ENCODE peak calls at places on chromosome 3, in four cellular contexts. O is GM12878, E is HepG2, H is K562. W is an unnamed sample.
A peak's percentile ranks its signal among the peaks of the same experiment; 100 is the strongest.

GRCh38 chr3:190737451-190737850 is 125.0 kb downstream of the GMNC start:
- DNase-seq in H (no peak), E (no peak), O (no peak), W (no peak)

GRCh38 chr3:52890735-52891134 is 6.6 kb downstream of the STIMATE start:
- DNase-seq in H (no peak), E (no peak), O (no peak), W (no peak)

GRCh38 chr3:195895900-195896360 is 12.4 kb downstream of the TNK2 start:
- DNase-seq in O (no peak), H (peak; percentile 86), E (no peak), W (peak; percentile 41)

GRCh38 chr3:11985866-11986265 is 18.3 kb upstream of the SYN2 start:
- DNase-seq in O (no peak), H (no peak), E (no peak), W (no peak)

GRCh38 chr3:56851966-56852884 is 50.5 kb upstream of the ARHGEF3 start:
- DNase-seq in H (no peak), E (no peak), O (no peak), W (no peak)

GRCh38 chr3:190516416-190516815 is 2.5 kb downstream of the IL1RAP start:
- DNase-seq in E (no peak), O (no peak), H (no peak), W (no peak)

GRCh38 chr3:46932455-46933225 is 43.9 kb downstream of the CCDC12 start:
- DNase-seq in E (no peak), O (no peak), H (no peak), W (no peak)

GRCh38 chr3:170830580-170830979 is 39.4 kb downstream of the RPL22L1 start:
- DNase-seq in H (no peak), O (no peak), E (no peak), W (no peak)

GRCh38 chr3:183478501-183478900 is 50.1 kb upstream of the MCF2L2 start:
- DNase-seq in E (no peak), O (no peak), H (no peak), W (no peak)

GRCh38 chr3:138775254-138775595 is 59.5 kb downstream of the PIK3CB start:
- DNase-seq in O (no peak), H (no peak), E (no peak), W (no peak)

GRCh38 chr3:9175421-9175820 is 74.0 kb downstream of the SRGAP3 start:
- DNase-seq in O (no peak), E (no peak), H (no peak), W (peak; percentile 47)
- TF ChIP-seq ESRRA in O (no peak), E (no peak), H (no peak), W (no peak)

DNA sequence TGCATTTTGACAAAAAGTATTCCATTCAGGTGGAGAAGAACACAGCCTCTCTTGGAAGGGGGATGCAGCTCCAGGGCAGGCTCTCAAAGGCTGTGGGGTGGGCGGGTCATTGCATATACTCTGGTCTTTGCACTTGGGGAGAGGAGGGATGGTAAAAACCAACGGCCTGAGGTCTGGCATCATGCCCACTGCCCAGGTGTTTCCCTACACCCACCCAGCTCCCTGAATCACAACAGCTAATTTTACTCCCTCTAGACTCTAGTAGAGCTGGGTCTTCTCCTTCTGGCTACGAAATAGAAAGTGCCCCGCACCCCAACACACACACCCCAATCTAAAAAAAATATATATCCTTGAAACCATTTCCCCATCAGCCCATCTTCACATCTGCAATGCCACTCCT is 1.0 kb downstream of the MYLK start:
- DNase-seq in O (no peak), E (no peak), H (no peak), W (no peak)
- TF ChIP-seq CEBPB in O (no peak), E (no peak), H (no peak), W (no peak)

DNA sequence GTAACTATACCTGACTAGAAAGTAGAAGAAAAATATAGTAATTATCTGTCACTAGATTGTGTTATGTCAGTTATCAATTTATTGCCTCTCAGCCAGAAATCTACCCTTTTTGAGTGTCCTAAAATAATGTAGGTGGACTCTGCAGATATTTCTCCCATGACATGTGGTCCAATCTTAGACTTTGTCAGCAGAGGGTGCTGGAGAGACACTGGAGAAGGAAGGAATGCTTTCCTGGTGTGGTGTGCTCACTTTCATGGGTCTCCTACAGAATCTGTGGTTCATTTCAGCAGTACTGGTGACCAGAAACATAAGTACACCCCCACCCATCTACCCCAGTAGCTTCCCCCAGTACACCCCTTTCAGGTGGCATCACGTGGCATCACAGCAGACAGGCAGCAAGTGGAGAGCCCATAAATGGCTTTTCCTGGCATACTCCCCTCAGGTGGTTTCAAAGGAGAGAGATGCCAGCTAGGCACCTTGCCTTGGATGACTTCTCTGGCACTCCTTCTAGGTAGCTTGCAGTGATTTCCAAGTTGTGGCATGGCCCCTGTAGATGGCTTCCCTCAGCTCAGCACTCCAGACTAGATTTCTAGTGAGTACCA is 114.7 kb downstream of the GADL1 start:
- DNase-seq in O (no peak), H (no peak), E (peak; percentile 46), W (peak; percentile 38)
- TF ChIP-seq ESRRA in O (no peak), H (no peak), E (no peak), W (no peak)

GRCh38 chr3:149547413-149547812 is 72.9 kb downstream of the TM4SF4 start:
- DNase-seq in O (no peak), E (no peak), H (no peak), W (no peak)
- TF ChIP-seq CEBPB in O (no peak), E (no peak), H (no peak), W (no peak)

GRCh38 chr3:120909602-120909878 is 1.5 kb downstream of the STXBP5L start:
- DNase-seq in H (no peak), O (no peak), E (no peak), W (no peak)

GRCh38 chr3:120908030-120908802 is at the start of gene STXBP5L:
- DNase-seq in H (peak; percentile 82), E (peak; percentile 51), O (no peak), W (peak; percentile 13)

GRCh38 chr3:120908803-120909601 is 997 bp downstream of the STXBP5L start:
- DNase-seq in H (no peak), O (no peak), E (no peak), W (no peak)

GRCh38 chr3:120907659-120908029 is 361 bp upstream of the STXBP5L start:
- DNase-seq in O (no peak), E (no peak), H (no peak), W (no peak)
- TF ChIP-seq ESRRA in O (no peak), E (no peak), H (no peak), W (no peak)

GRCh38 chr3:71611099-71611498 is 27.6 kb upstream of the FOXP1 start:
- DNase-seq in H (no peak), E (no peak), O (no peak), W (no peak)
- TF ChIP-seq CEBPB in H (no peak), E (no peak), O (no peak), W (no peak)